ENCODE peak calls at places on chromosome 17, in six cellular contexts. One of them, this sample, is unnamed.

GRCh38 chr17:79620207-79621038 is 9.6 kb upstream of the RBFOX3 start:
- DNase-seq in GM12878: no peak
- DNase-seq in K562: no peak
- DNase-seq in A549: no peak
- DNase-seq in HepG2: no peak
- DNase-seq in endothelial cell of umbilical vein: no peak
- DNase-seq in this sample: no peak

GRCh38 chr17:2453865-2454264 is 53.0 kb upstream of the MNT start:
- DNase-seq in A549: no peak
- DNase-seq in K562: no peak
- DNase-seq in endothelial cell of umbilical vein: no peak
- DNase-seq in GM12878: no peak
- DNase-seq in HepG2: no peak
- DNase-seq in this sample: no peak

GRCh38 chr17:7403043-7403901 is 625 bp downstream of the TMEM256 start:
- DNase-seq in HepG2: peak
- DNase-seq in K562: peak
- DNase-seq in A549: peak
- DNase-seq in endothelial cell of umbilical vein: no peak
- DNase-seq in GM12878: no peak
- DNase-seq in this sample: peak

GRCh38 chr17:70454377-70454776 is 285.0 kb downstream of the KCNJ2 start:
- DNase-seq in K562: no peak
- DNase-seq in endothelial cell of umbilical vein: no peak
- DNase-seq in A549: no peak
- DNase-seq in GM12878: no peak
- DNase-seq in HepG2: no peak
- DNase-seq in this sample: no peak

GRCh38 chr17:38893612-38894011 is 23.8 kb downstream of the LASP1 start:
- DNase-seq in K562: no peak
- DNase-seq in endothelial cell of umbilical vein: peak
- DNase-seq in A549: no peak
- DNase-seq in HepG2: no peak
- DNase-seq in GM12878: no peak
- DNase-seq in this sample: peak

GRCh38 chr17:46782250-46782953 is 36.1 kb downstream of the WNT3 start:
- DNase-seq in endothelial cell of umbilical vein: peak
- DNase-seq in A549: peak
- DNase-seq in GM12878: no peak
- DNase-seq in K562: peak
- DNase-seq in HepG2: peak
- DNase-seq in this sample: peak

GRCh38 chr17:59378621-59379194 is 47.3 kb downstream of the YPEL2 start:
- DNase-seq in GM12878: no peak
- DNase-seq in K562: no peak
- DNase-seq in endothelial cell of umbilical vein: peak
- DNase-seq in A549: no peak
- DNase-seq in HepG2: no peak
- DNase-seq in this sample: no peak

GRCh38 chr17:41539979-41540701 is 12.0 kb upstream of the KRT19 start:
- DNase-seq in HepG2: peak
- DNase-seq in K562: no peak
- DNase-seq in A549: no peak
- DNase-seq in GM12878: no peak
- DNase-seq in endothelial cell of umbilical vein: no peak
- DNase-seq in this sample: no peak

GRCh38 chr17:78892936-78893379 is 10.0 kb downstream of the CEP295NL start:
- DNase-seq in endothelial cell of umbilical vein: no peak
- DNase-seq in A549: no peak
- DNase-seq in K562: no peak
- DNase-seq in HepG2: no peak
- DNase-seq in GM12878: no peak
- DNase-seq in this sample: peak

GRCh38 chr17:3990391-3991127 is 26.3 kb upstream of the ATP2A3 start:
- DNase-seq in A549: no peak
- DNase-seq in K562: no peak
- DNase-seq in HepG2: no peak
- DNase-seq in GM12878: no peak
- DNase-seq in endothelial cell of umbilical vein: no peak
- DNase-seq in this sample: no peak

GRCh38 chr17:4937553-4937952 is 2.3 kb downstream of the SLC25A11 start:
- DNase-seq in GM12878: no peak
- DNase-seq in K562: no peak
- DNase-seq in A549: no peak
- DNase-seq in HepG2: no peak
- DNase-seq in endothelial cell of umbilical vein: no peak
- DNase-seq in this sample: no peak

GRCh38 chr17:9671559-9671958 is 26.2 kb downstream of the USP43 start:
- DNase-seq in endothelial cell of umbilical vein: no peak
- DNase-seq in GM12878: no peak
- DNase-seq in K562: no peak
- DNase-seq in A549: no peak
- DNase-seq in HepG2: no peak
- DNase-seq in this sample: no peak

GRCh38 chr17:66200685-66201092 is 8.8 kb upstream of the CEP112 start:
- DNase-seq in A549: peak
- DNase-seq in endothelial cell of umbilical vein: peak
- DNase-seq in K562: peak
- DNase-seq in GM12878: no peak
- DNase-seq in HepG2: peak
- DNase-seq in this sample: peak

GRCh38 chr17:7842950-7843535 is 9.0 kb downstream of the KDM6B start:
- DNase-seq in HepG2: peak
- DNase-seq in endothelial cell of umbilical vein: peak
- DNase-seq in GM12878: no peak
- DNase-seq in A549: peak
- DNase-seq in K562: no peak
- DNase-seq in this sample: peak

GRCh38 chr17:50452627-50453300 is 15.9 kb downstream of the CHAD start:
- DNase-seq in A549: no peak
- DNase-seq in K562: no peak
- DNase-seq in HepG2: no peak
- DNase-seq in endothelial cell of umbilical vein: no peak
- DNase-seq in GM12878: peak
- DNase-seq in this sample: peak

GRCh38 chr17:13562271-13562800 is 39.4 kb downstream of the HS3ST3A1 start:
- DNase-seq in K562: no peak
- DNase-seq in HepG2: no peak
- DNase-seq in A549: peak
- DNase-seq in endothelial cell of umbilical vein: no peak
- DNase-seq in GM12878: no peak
- DNase-seq in this sample: peak

GRCh38 chr17:78925234-78925633 is at the start of gene TIMP2:
- DNase-seq in HepG2: peak
- DNase-seq in K562: peak
- DNase-seq in A549: peak
- DNase-seq in endothelial cell of umbilical vein: peak
- DNase-seq in GM12878: no peak
- DNase-seq in this sample: peak

GRCh38 chr17:79831367-79832210 is 7.7 kb downstream of the CBX4 start:
- DNase-seq in K562: peak
- DNase-seq in GM12878: no peak
- DNase-seq in A549: peak
- DNase-seq in HepG2: peak
- DNase-seq in endothelial cell of umbilical vein: no peak
- DNase-seq in this sample: peak

GRCh38 chr17:40550608-40551007 is 14.7 kb downstream of the CCR7 start:
- DNase-seq in endothelial cell of umbilical vein: no peak
- DNase-seq in HepG2: no peak
- DNase-seq in GM12878: no peak
- DNase-seq in A549: peak
- DNase-seq in K562: no peak
- DNase-seq in this sample: peak

GRCh38 chr17:67316776-67317175 is 49.6 kb downstream of the PSMD12 start:
- DNase-seq in A549: no peak
- DNase-seq in GM12878: no peak
- DNase-seq in endothelial cell of umbilical vein: no peak
- DNase-seq in HepG2: no peak
- DNase-seq in K562: no peak
- DNase-seq in this sample: no peak

GRCh38 chr17:51150932-51151331 is 2.4 kb upstream of the NME1 start:
- DNase-seq in A549: no peak
- DNase-seq in GM12878: no peak
- DNase-seq in HepG2: no peak
- DNase-seq in endothelial cell of umbilical vein: no peak
- DNase-seq in K562: no peak
- DNase-seq in this sample: no peak

GRCh38 chr17:34254146-34254545 is 939 bp upstream of the CCL2 start:
- DNase-seq in GM12878: no peak
- DNase-seq in A549: peak
- DNase-seq in K562: no peak
- DNase-seq in endothelial cell of umbilical vein: peak
- DNase-seq in HepG2: no peak
- DNase-seq in this sample: no peak

GRCh38 chr17:34254651-34255380 is at the start of gene CCL2:
- DNase-seq in K562: no peak
- DNase-seq in GM12878: no peak
- DNase-seq in endothelial cell of umbilical vein: peak
- DNase-seq in A549: peak
- DNase-seq in HepG2: no peak
- DNase-seq in this sample: peak

GRCh38 chr17:34251186-34251585 is 3.9 kb upstream of the CCL2 start:
- DNase-seq in HepG2: no peak
- DNase-seq in K562: no peak
- DNase-seq in endothelial cell of umbilical vein: no peak
- DNase-seq in GM12878: no peak
- DNase-seq in A549: no peak
- DNase-seq in this sample: no peak

GRCh38 chr17:34252890-34253525 is 2.1 kb upstream of the CCL2 start:
- DNase-seq in A549: no peak
- DNase-seq in GM12878: no peak
- DNase-seq in HepG2: no peak
- DNase-seq in K562: no peak
- DNase-seq in endothelial cell of umbilical vein: no peak
- DNase-seq in this sample: no peak

GRCh38 chr17:34252138-34252889 is 2.8 kb upstream of the CCL2 start:
- DNase-seq in HepG2: no peak
- DNase-seq in GM12878: peak
- DNase-seq in K562: no peak
- DNase-seq in endothelial cell of umbilical vein: peak
- DNase-seq in A549: peak
- DNase-seq in this sample: peak
- TF ChIP-seq MYC in HepG2: no peak
- TF ChIP-seq MYC in GM12878: no peak
- TF ChIP-seq MYC in K562: no peak
- TF ChIP-seq MYC in endothelial cell of umbilical vein: no peak
- TF ChIP-seq MYC in A549: no peak
- TF ChIP-seq MYC in this sample: peak

GRCh38 chr17:57440522-57441269 is 184.4 kb downstream of the MSI2 start:
- DNase-seq in GM12878: peak
- DNase-seq in K562: peak
- DNase-seq in HepG2: peak
- DNase-seq in endothelial cell of umbilical vein: peak
- DNase-seq in A549: peak
- DNase-seq in this sample: peak
- TF ChIP-seq MYC in GM12878: no peak
- TF ChIP-seq MYC in K562: no peak
- TF ChIP-seq MYC in HepG2: peak
- TF ChIP-seq MYC in endothelial cell of umbilical vein: no peak
- TF ChIP-seq MYC in A549: no peak
- TF ChIP-seq MYC in this sample: no peak

DNA sequence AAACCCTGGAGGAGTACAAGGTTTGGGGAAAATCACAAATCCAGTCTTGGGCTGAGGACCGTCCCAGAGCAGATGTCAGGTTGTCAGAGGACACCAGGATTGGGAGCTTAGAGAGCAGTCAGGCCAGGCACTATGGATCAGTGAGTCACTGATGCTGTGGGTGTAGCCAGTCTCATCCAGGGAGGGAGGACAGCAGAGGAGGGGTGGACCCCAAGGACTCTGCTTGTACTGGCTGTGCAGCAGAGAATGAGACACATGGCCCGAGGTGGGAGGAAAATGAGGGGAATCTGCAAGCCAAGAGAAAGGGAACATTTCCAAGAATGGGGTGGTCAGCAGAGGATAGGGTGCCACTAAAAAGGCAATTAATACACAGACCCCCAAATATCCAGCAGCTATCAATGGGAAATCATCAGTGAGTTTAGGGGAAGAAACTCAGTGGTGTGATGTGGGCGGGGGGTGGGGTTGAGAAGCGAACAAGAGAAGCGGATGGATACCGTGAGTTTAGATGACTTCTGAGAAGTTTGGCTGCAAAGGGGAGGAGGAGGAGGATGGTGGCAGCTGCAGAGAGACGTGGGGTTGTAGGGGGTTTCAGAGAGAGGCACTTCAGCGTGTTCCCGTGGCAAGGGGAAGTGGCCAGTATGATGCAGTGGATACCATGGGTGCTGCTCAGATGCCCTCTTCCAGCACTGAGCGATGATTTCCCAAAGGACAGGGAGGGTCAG is 43.9 kb downstream of the ARHGAP27 start:
- DNase-seq in GM12878: no peak
- DNase-seq in K562: no peak
- DNase-seq in HepG2: no peak
- DNase-seq in endothelial cell of umbilical vein: no peak
- DNase-seq in A549: no peak
- DNase-seq in this sample: no peak
- TF ChIP-seq MYC in GM12878: no peak
- TF ChIP-seq MYC in K562: no peak
- TF ChIP-seq MYC in HepG2: no peak
- TF ChIP-seq MYC in endothelial cell of umbilical vein: no peak
- TF ChIP-seq MYC in A549: no peak
- TF ChIP-seq MYC in this sample: no peak

GRCh38 chr17:36942631-36943125 is 5.4 kb downstream of the LHX1 start:
- DNase-seq in endothelial cell of umbilical vein: no peak
- DNase-seq in HepG2: no peak
- DNase-seq in GM12878: no peak
- DNase-seq in K562: no peak
- DNase-seq in A549: no peak
- DNase-seq in this sample: no peak
- TF ChIP-seq MYC in endothelial cell of umbilical vein: no peak
- TF ChIP-seq MYC in HepG2: no peak
- TF ChIP-seq MYC in GM12878: no peak
- TF ChIP-seq MYC in K562: no peak
- TF ChIP-seq MYC in A549: no peak
- TF ChIP-seq MYC in this sample: no peak

GRCh38 chr17:56699186-56699895 is 105.8 kb downstream of the NOG start:
- DNase-seq in A549: peak
- DNase-seq in HepG2: no peak
- DNase-seq in endothelial cell of umbilical vein: peak
- DNase-seq in K562: no peak
- DNase-seq in GM12878: no peak
- DNase-seq in this sample: no peak
- TF ChIP-seq MYC in A549: no peak
- TF ChIP-seq MYC in HepG2: no peak
- TF ChIP-seq MYC in endothelial cell of umbilical vein: no peak
- TF ChIP-seq MYC in K562: no peak
- TF ChIP-seq MYC in GM12878: no peak
- TF ChIP-seq MYC in this sample: no peak

GRCh38 chr17:61495161-61495857 is 43.1 kb downstream of the TBX4 start:
- DNase-seq in K562: no peak
- DNase-seq in endothelial cell of umbilical vein: peak
- DNase-seq in A549: no peak
- DNase-seq in GM12878: no peak
- DNase-seq in HepG2: no peak
- DNase-seq in this sample: peak
- TF ChIP-seq MYC in K562: no peak
- TF ChIP-seq MYC in endothelial cell of umbilical vein: no peak
- TF ChIP-seq MYC in A549: no peak
- TF ChIP-seq MYC in GM12878: no peak
- TF ChIP-seq MYC in HepG2: no peak
- TF ChIP-seq MYC in this sample: no peak